ENCODE peak calls at places on chromosome 15, in four cellular contexts. A is A549, X is fibroblast of pulmonary artery, B is neural progenitor cell. W is an unnamed sample.

GRCh38 chr15:92665100-92665555 is 9.6 kb upstream of the FAM174B start:
- DNase-seq in A (no peak), X (peak), B (no peak), W (no peak)

GRCh38 chr15:65777053-65777452 is 15.0 kb downstream of the DENND4A start:
- DNase-seq in X (no peak), B (no peak), A (no peak), W (no peak)

GRCh38 chr15:95653361-95653805 is 677.1 kb upstream of the NR2F2 start:
- DNase-seq in A (no peak), B (no peak), X (no peak), W (no peak)

GRCh38 chr15:64443747-64444621 is 16.4 kb upstream of the ZNF609 start:
- DNase-seq in A (peak), B (no peak), X (peak), W (peak)

GRCh38 chr15:45831787-45832186 is 197.0 kb downstream of the SQOR start:
- DNase-seq in A (no peak), X (no peak), B (no peak), W (no peak)

GRCh38 chr15:51198701-51199253 is 104.1 kb upstream of the TNFAIP8L3 start:
- DNase-seq in X (no peak), A (no peak), B (no peak), W (no peak)

GRCh38 chr15:50096158-50096821 is 22.7 kb downstream of the ATP8B4 start:
- DNase-seq in A (no peak), B (no peak), X (no peak), W (no peak)

GRCh38 chr15:64930778-64931240 is 19.1 kb downstream of the ANKDD1A start:
- DNase-seq in A (no peak), B (no peak), X (peak), W (no peak)

GRCh38 chr15:40059821-40060220 is 20.8 kb upstream of the SRP14 start:
- DNase-seq in B (no peak), A (no peak), X (no peak), W (no peak)

GRCh38 chr15:65922621-65923020 is 53.3 kb downstream of the RAB11A start:
- DNase-seq in A (no peak), X (no peak), B (peak), W (no peak)

GRCh38 chr15:34808016-34808415 is 12.7 kb upstream of the ACTC1 start:
- DNase-seq in X (peak), B (no peak), A (no peak), W (no peak)

GRCh38 chr15:69862540-69862939 is 235.2 kb downstream of the TLE3 start:
- DNase-seq in A (no peak), X (peak), B (no peak), W (no peak)

GRCh38 chr15:101059381-101060341 is 140.5 kb downstream of the LRRK1 start:
- DNase-seq in X (no peak), A (no peak), B (no peak), W (no peak)

GRCh38 chr15:40104865-40105516 is 3.7 kb downstream of the BMF start:
- DNase-seq in B (peak), A (peak), X (peak), W (no peak)

GRCh38 chr15:36571301-36571700 is 8.1 kb upstream of the CDIN1 start:
- DNase-seq in B (no peak), X (no peak), A (no peak), W (no peak)

GRCh38 chr15:101424984-101425383 is 64.5 kb downstream of the PCSK6 start:
- DNase-seq in X (no peak), B (no peak), A (no peak), W (no peak)

GRCh38 chr15:63553388-63553791 is 43.8 kb upstream of the FBXL22 start:
- DNase-seq in B (no peak), A (no peak), X (peak), W (peak)

GRCh38 chr15:94174399-94174802 is 57.0 kb upstream of the MCTP2 start:
- DNase-seq in B (no peak), A (no peak), X (no peak), W (no peak)

GRCh38 chr15:45640610-45641009 is 5.8 kb downstream of the SQOR start:
- DNase-seq in B (no peak), X (peak), A (peak), W (peak)

GRCh38 chr15:22880068-22880980 is 41.9 kb downstream of the NIPA2 start:
- DNase-seq in A (no peak), X (no peak), B (no peak), W (no peak)

GRCh38 chr15:56469484-56469883 is 4.5 kb upstream of the MNS1 start:
- DNase-seq in A (no peak), X (no peak), B (no peak), W (no peak)

GRCh38 chr15:98938804-98939203 is 68.8 kb downstream of the PGPEP1L start:
- DNase-seq in B (no peak), A (no peak), X (no peak), W (no peak)

GRCh38 chr15:58608129-58608590 is 141.3 kb downstream of the ADAM10 start:
- DNase-seq in X (peak), A (no peak), B (no peak), W (no peak)

GRCh38 chr15:101063891-101064794 is 145.0 kb downstream of the LRRK1 start:
- DNase-seq in X (peak), A (no peak), B (no peak), W (no peak)

GRCh38 chr15:75989045-75989444 is 23.2 kb downstream of the NRG4 start:
- DNase-seq in B (no peak), X (no peak), A (no peak), W (no peak)

GRCh38 chr15:83869329-83869728 is 215.4 kb downstream of the ADAMTSL3 start:
- DNase-seq in A (no peak), B (peak), X (no peak), W (no peak)

GRCh38 chr15:43281926-43282602 is 15.3 kb upstream of the TGM5 start:
- DNase-seq in X (no peak), B (no peak), A (no peak), W (no peak)

GRCh38 chr15:63194291-63194681 is 4.9 kb downstream of the RAB8B start:
- DNase-seq in X (no peak), B (no peak), A (no peak), W (no peak)

GRCh38 chr15:90232941-90233700 is 620 bp downstream of the CIB1 start:
- DNase-seq in X (peak), A (peak), B (peak), W (no peak)
- TF ChIP-seq CTCF in X (peak), A (peak), B (peak), W (peak)

GRCh38 chr15:47718474-47719440 is 1.5 kb downstream of the SEMA6D start:
- DNase-seq in A (no peak), X (peak), B (peak), W (no peak)
- H3K4me3 ChIP-seq in A (peak), X (peak), B (peak), W (peak)

GRCh38 chr15:77982127-77982490 is 95.4 kb downstream of the TBC1D2B start:
- DNase-seq in A (no peak), X (no peak), B (no peak), W (no peak)
- TF ChIP-seq CTCF in A (no peak), X (no peak), B (no peak), W (no peak)

DNA sequence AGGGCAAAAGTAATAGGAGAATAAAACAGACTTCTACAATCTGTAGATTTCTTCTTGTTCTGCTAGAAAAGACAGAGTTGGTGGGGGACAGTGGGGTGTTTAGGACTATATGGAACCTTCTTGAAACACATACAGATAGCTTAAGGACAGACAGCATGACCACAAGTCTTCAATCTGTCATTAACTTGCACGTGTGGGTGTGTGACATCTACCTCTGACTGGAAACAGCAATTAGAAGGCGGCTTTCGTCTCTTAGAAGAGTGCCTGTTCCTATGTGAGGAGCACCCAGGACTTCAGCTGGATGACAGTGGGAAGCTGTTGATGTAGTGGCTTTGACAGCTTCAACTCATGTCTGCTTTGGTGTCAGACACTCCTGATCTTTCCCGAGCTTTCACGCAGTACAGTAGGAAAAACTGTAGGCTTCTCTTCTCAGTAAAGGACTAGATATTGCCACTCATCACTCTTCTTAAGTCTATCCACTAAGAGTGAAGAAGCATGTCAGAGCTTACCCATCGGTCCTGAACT is 44.5 kb downstream of the TYRO3 start:
- DNase-seq in X (no peak), A (no peak), B (no peak), W (no peak)
- H3K4me3 ChIP-seq in X (no peak), A (no peak), B (no peak), W (no peak)

GRCh38 chr15:89097313-89097712 is 9.1 kb downstream of the ABHD2 start:
- DNase-seq in X (no peak), A (no peak), B (no peak), W (no peak)

GRCh38 chr15:89095073-89095472 is 6.8 kb downstream of the ABHD2 start:
- DNase-seq in A (no peak), B (no peak), X (no peak), W (no peak)

GRCh38 chr15:89096664-89097063 is 8.4 kb downstream of the ABHD2 start:
- DNase-seq in X (no peak), B (no peak), A (no peak), W (no peak)

GRCh38 chr15:89093509-89093908 is 5.3 kb downstream of the ABHD2 start:
- DNase-seq in A (no peak), X (no peak), B (no peak), W (no peak)

GRCh38 chr15:89095556-89095955 is 7.3 kb downstream of the ABHD2 start:
- DNase-seq in A (no peak), X (no peak), B (no peak), W (no peak)
- TF ChIP-seq CTCF in A (no peak), X (no peak), B (no peak), W (no peak)

DNA sequence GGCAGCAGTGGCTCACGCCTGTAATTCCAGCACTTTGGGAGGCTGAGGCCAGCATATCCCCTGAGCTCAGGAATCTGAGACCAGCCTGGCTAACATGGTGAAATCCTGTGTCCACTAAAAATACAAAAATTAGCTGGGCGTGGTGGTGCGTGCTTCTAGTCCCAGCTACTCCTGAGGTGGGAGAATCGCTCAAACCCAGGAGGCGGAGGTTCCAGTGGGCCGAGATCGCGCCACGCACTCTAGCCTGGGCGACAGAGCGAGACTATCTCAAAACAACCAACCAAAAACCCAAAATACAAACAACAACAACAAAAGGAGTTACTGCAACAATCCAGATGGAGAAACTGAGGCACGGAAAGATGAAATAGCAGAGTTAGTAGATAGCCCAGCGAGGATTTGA is 35.4 kb downstream of the SAXO2 start:
- DNase-seq in A (no peak), B (no peak), X (no peak), W (no peak)
- H3K4me3 ChIP-seq in A (no peak), B (no peak), X (no peak), W (no peak)

GRCh38 chr15:61182955-61183354 is 46.1 kb downstream of the RORA start:
- DNase-seq in B (no peak), X (no peak), A (no peak), W (no peak)

GRCh38 chr15:61186905-61187865 is 41.9 kb downstream of the RORA start:
- DNase-seq in X (peak), B (no peak), A (no peak), W (no peak)

GRCh38 chr15:61185759-61186158 is 43.3 kb downstream of the RORA start:
- DNase-seq in X (no peak), B (no peak), A (no peak), W (no peak)

GRCh38 chr15:61188168-61188567 is 40.9 kb downstream of the RORA start:
- DNase-seq in X (no peak), A (no peak), B (no peak), W (no peak)

DNA sequence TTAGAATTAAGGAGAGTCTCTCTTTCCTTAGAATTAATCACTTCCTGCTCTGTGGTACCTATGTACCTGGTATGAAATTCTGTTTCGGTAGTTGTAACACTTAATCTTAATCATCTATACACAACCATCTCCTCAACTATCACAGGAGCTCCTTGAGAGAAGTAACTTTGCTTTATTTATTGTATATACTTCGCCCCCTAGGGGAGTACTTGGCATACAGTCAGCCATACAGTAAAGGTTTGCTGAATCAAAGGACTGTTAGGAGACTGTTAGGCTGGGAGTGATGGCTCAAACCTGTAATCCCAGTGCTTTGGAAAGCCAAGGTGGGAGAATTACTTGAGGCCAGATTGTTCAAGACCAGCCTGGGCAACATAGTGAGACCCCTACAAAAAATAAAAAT is 44.7 kb downstream of the RORA start:
- DNase-seq in B (no peak), X (no peak), A (no peak), W (no peak)
- TF ChIP-seq CTCF in B (no peak), X (peak), A (no peak), W (no peak)